ENCODE peak calls at places on chromosomes 11 and 22, in ten cellular contexts. T is astrocyte; Y is naive thymus-derived CD4-positive, alpha-beta T cell; S is hepatocyte; G is body of pancreas; P is IMR-90; X is BE2C; I is mesenchymal stem cell; C is A549; R is cardiac muscle cell. Q is an unnamed sample. For H3K9me3, the result is how much of the 10 kb centered on the place peaks cover.

GRCh38 chr11:416757-417621 is 2.2 kb upstream of the SIGIRR start:
- DNase-seq in S (peak), P (no peak), R (peak), G (peak), C (no peak), T (no peak), X (no peak), Y (peak), I (peak), Q (no peak)

GRCh38 chr11:78030429-78031325 is 7.6 kb upstream of the KCTD14 start:
- DNase-seq in C (no peak), T (peak), P (peak), Y (no peak), S (peak), X (peak), R (peak), G (peak), I (no peak), Q (no peak)

GRCh38 chr11:33869511-33870422 is 22.1 kb downstream of the LMO2 start:
- DNase-seq in R (peak), S (peak), Y (no peak), X (peak), C (no peak), G (peak), T (peak), I (peak), P (peak), Q (no peak)

GRCh38 chr11:8767466-8768142 is 85.0 kb downstream of the RPL27A start:
- DNase-seq in R (no peak), G (no peak), I (no peak), Y (no peak), X (no peak), T (peak), P (no peak), S (no peak), C (no peak), Q (no peak)

GRCh38 chr11:46332568-46333128 is 14.6 kb upstream of the DGKZ start:
- DNase-seq in C (no peak), S (no peak), G (no peak), T (no peak), I (no peak), X (no peak), R (no peak), Y (peak), P (no peak), Q (no peak)

GRCh38 chr11:114088216-114088615 is 28.7 kb downstream of the ZBTB16 start:
- DNase-seq in P (no peak), G (no peak), S (no peak), R (no peak), Y (no peak), I (no peak), T (no peak), C (no peak), X (no peak), Q (no peak)

GRCh38 chr11:9762531-9762930 is 98.7 kb downstream of the SWAP70 start:
- DNase-seq in T (no peak), C (no peak), Y (no peak), R (no peak), G (no peak), I (no peak), S (no peak), P (no peak), X (no peak), Q (no peak)

GRCh38 chr11:36062796-36063380 is 119.0 kb downstream of the LDLRAD3 start:
- DNase-seq in I (peak), C (no peak), T (no peak), Y (no peak), S (no peak), P (no peak), R (peak), X (no peak), G (no peak), Q (no peak)

GRCh38 chr11:72102162-72102561 is 935 bp downstream of the LAMTOR1 start:
- DNase-seq in P (no peak), G (no peak), S (no peak), X (no peak), R (no peak), I (no peak), Y (no peak), C (no peak), T (no peak), Q (no peak)

GRCh38 chr11:47891886-47892285 is 43.7 kb upstream of the NUP160 start:
- DNase-seq in X (no peak), R (no peak), G (no peak), I (no peak), T (no peak), Y (no peak), C (no peak), P (no peak), S (no peak), Q (no peak)

GRCh38 chr11:106668147-106668546 is 350.1 kb downstream of the GUCY1A2 start:
- DNase-seq in X (no peak), R (peak), Y (no peak), S (no peak), T (peak), G (no peak), C (no peak), I (peak), P (peak), Q (peak)

GRCh38 chr11:86869966-86870570 is 69.7 kb downstream of the PRSS23 start:
- DNase-seq in T (peak), G (peak), P (peak), X (peak), R (peak), I (peak), C (peak), Y (peak), S (peak), Q (peak)

GRCh38 chr11:61745796-61746653 is 6.4 kb upstream of the MYRF start:
- DNase-seq in X (no peak), I (no peak), Y (no peak), T (no peak), G (no peak), S (no peak), P (no peak), R (no peak), C (no peak), Q (no peak)
- H3K9me3 ChIP-seq in X (under half), I (under half), Y (under half), T (under half), G (under half), S (under half), P (under half), R (under half), C (under half), Q (under half)

GRCh38 chr11:62548545-62549335 is 2.1 kb upstream of the AHNAK start:
- DNase-seq in S (peak), I (no peak), P (no peak), Y (no peak), C (peak), G (peak), T (peak), R (peak), X (no peak), Q (no peak)
- H3K4me3 ChIP-seq in S (no peak), I (no peak), P (no peak), Y (no peak), C (no peak), G (no peak), T (no peak), R (no peak), X (no peak), Q (no peak)

DNA sequence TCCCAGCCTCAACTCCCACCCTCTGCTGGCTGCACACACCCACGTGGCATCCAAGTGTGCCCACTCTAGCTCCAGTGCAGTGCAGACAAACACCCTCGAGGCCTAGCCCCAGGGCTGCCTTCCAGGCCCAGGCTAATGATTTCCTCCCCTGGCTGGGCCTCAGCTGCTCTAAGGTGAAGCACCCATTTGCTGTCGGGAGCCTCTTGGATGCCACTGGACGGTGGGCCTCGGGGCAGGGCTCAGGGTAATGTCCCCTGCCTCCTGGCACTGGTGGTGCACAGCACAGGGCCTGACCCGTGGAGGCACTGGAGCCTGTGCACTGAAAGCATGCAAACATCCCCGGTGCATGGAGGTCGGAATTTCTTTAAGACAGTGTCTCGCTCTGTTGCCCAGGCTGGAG is 635.2 kb downstream of the TBC1D22A start:
- DNase-seq in X (no peak), T (no peak), I (no peak), C (no peak), P (no peak), G (no peak), S (no peak), R (no peak), Y (no peak), Q (no peak)
- H3K9me3 ChIP-seq in X (under half), T (under half), I (under half), C (under half), P (under half), G (under half), S (under half), R (under half), Y (under half), Q (under half)

GRCh38 chr22:44752285-44753188 is at the start of gene ARHGAP8:
- DNase-seq in G (peak), I (no peak), P (no peak), R (no peak), Y (peak), S (peak), X (no peak), T (no peak), C (peak), Q (no peak)
- H3K4me3 ChIP-seq in G (peak), I (peak), P (no peak), R (peak), Y (peak), S (peak), X (no peak), T (no peak), C (peak), Q (no peak)

DNA sequence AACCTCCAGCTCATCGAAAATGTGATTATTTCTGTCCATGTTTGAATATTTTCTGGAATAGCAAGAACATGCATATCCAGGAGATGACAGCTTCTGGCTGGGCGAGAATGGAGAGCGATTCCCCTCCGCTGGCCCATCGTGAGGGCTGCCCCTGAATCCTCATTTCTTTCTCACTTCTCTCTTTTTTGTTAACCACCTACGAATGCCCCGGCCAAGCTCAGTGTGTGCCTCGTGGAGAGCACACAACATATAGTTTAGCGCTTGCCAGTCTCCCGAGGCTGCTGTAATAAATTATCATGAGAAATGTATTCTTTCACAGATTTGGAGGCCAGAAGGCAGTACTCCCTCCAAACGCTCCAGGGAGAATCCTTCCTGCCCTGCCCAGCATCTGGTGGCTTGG is 1305.9 kb downstream of the TBC1D22A start:
- DNase-seq in C (no peak), S (no peak), G (no peak), Y (no peak), R (no peak), T (no peak), X (no peak), I (no peak), P (no peak), Q (no peak)
- H3K9me3 ChIP-seq in C (under half), S (under half), G (under half), Y (under half), R (under half), T (under half), X (under half), I (under half), P (under half), Q (half or more)

GRCh38 chr11:100574894-100575769 is 112.0 kb upstream of the ARHGAP42 start:
- DNase-seq in X (no peak), S (no peak), R (peak), P (peak), I (peak), G (no peak), Y (no peak), T (no peak), C (no peak), Q (no peak)
- H3K4me3 ChIP-seq in X (no peak), S (no peak), R (no peak), P (no peak), I (no peak), G (no peak), Y (no peak), T (no peak), C (no peak), Q (no peak)

Q was measured in AG04450.